ENCODE peak calls at places on chromosomes 6 and 20, in eight cellular contexts. K, Q, J, B, F, Y, V and N are unnamed samples.

GRCh38 chr6:157022022-157022740 is 245.0 kb downstream of the ARID1B start:
- DNase-seq in K (peak), Q (peak), J (peak), B (peak), F (peak), Y (peak), V (peak), N (peak)

GRCh38 chr20:50193851-50194830 is 3.5 kb downstream of the CEBPB start:
- DNase-seq in K (no peak), Q (peak), J (no peak), B (peak), F (peak), Y (no peak), V (no peak), N (peak)

GRCh38 chr20:34538671-34539123 is 19.8 kb upstream of the MAP1LC3A start:
- DNase-seq in K (peak), Q (peak), J (no peak), B (peak), F (peak), Y (peak), V (peak), N (no peak)

GRCh38 chr20:30506100-30506499 is 751.4 kb upstream of the DEFB115 start:
- DNase-seq in K (no peak), Q (no peak), J (no peak), B (no peak), F (no peak), Y (no peak), V (no peak), N (no peak)

GRCh38 chr6:119874381-119874780 is 524.8 kb upstream of the MAN1A1 start:
- DNase-seq in K (no peak), Q (no peak), J (no peak), B (no peak), F (no peak), Y (no peak), V (no peak), N (no peak)

GRCh38 chr20:32482251-32483220 is 102.6 kb downstream of the NOL4L start:
- DNase-seq in K (peak), Q (peak), J (no peak), B (peak), F (peak), Y (peak), V (peak), N (peak)

GRCh38 chr20:49612127-49612738 is 44.3 kb upstream of the PTGIS start:
- DNase-seq in K (peak), Q (no peak), J (no peak), B (peak), F (no peak), Y (no peak), V (no peak), N (no peak)

GRCh38 chr6:151068761-151069312 is 170.9 kb upstream of the AKAP12 start:
- DNase-seq in K (no peak), Q (no peak), J (peak), B (no peak), F (no peak), Y (no peak), V (no peak), N (no peak)

GRCh38 chr6:83126807-83127206 is 59.3 kb downstream of the DOP1A start:
- DNase-seq in K (no peak), Q (no peak), J (no peak), B (no peak), F (no peak), Y (no peak), V (no peak), N (no peak)

GRCh38 chr20:6381887-6382286 is 259.1 kb upstream of the FERMT1 start:
- DNase-seq in K (no peak), Q (peak), J (peak), B (no peak), F (no peak), Y (peak), V (no peak), N (no peak)

GRCh38 chr6:33169286-33170175 is 22.7 kb downstream of the COL11A2 start:
- DNase-seq in K (no peak), Q (no peak), J (no peak), B (no peak), F (no peak), Y (no peak), V (no peak), N (no peak)

GRCh38 chr6:114063956-114064355 is 93.0 kb upstream of the HDAC2 start:
- DNase-seq in K (no peak), Q (no peak), J (no peak), B (no peak), F (no peak), Y (no peak), V (no peak), N (no peak)

GRCh38 chr6:44489912-44490604 is 102.6 kb downstream of the CDC5L start:
- DNase-seq in K (no peak), Q (peak), J (peak), B (peak), F (peak), Y (no peak), V (no peak), N (no peak)